ENCODE peak calls at places on chromosomes 5 and 9, in eight cellular contexts. S is upper lobe of right lung, I is Panc1, C is A549, E is fibroblast of mammary gland, Q is lower leg skin, D is prostate gland, Y is BJ. O is an unnamed sample.

GRCh38 chr5:75567710-75568109 is 43.5 kb upstream of the ANKDD1B start:
- DNase-seq in Q (no peak), D (no peak), S (no peak), Y (no peak), C (peak; percentile 54), I (no peak), E (peak; percentile 61), O (peak; percentile 22)

GRCh38 chr9:89808076-89808701 is 203.4 kb downstream of the GADD45G start:
- DNase-seq in C (no peak), I (no peak), Y (no peak), D (no peak), S (no peak), Q (peak; percentile 80), E (no peak), O (no peak)

GRCh38 chr9:13034696-13035006 is 244.8 kb downstream of the MPDZ start:
- DNase-seq in I (no peak), C (no peak), Y (no peak), Q (no peak), S (no peak), E (no peak), D (no peak), O (no peak)

GRCh38 chr5:2739360-2740050 is 12.0 kb downstream of the IRX2 start:
- DNase-seq in D (no peak), S (peak; percentile 75), Y (no peak), E (no peak), I (no peak), C (no peak), Q (peak; percentile 87), O (no peak)

GRCh38 chr5:68344447-68345111 is 129.0 kb downstream of the PIK3R1 start:
- DNase-seq in D (no peak), S (no peak), Y (no peak), Q (no peak), C (no peak), I (no peak), E (peak; percentile 83), O (peak; percentile 41)

GRCh38 chr9:116055536-116055935 is 98.1 kb upstream of the PAPPA start:
- DNase-seq in I (no peak), C (no peak), Y (no peak), E (no peak), D (no peak), Q (no peak), S (no peak), O (no peak)

GRCh38 chr9:133824802-133825186 is 86.6 kb upstream of the SARDH start:
- DNase-seq in D (no peak), Y (no peak), S (no peak), E (no peak), C (no peak), I (no peak), Q (no peak), O (no peak)

GRCh38 chr9:122302541-122302940 is 37.9 kb downstream of the MRRF start:
- DNase-seq in Y (no peak), E (no peak), S (no peak), Q (no peak), I (no peak), C (no peak), D (no peak), O (no peak)

GRCh38 chr5:123091258-123091987 is 2.4 kb downstream of the PRDM6 start:
- DNase-seq in E (no peak), C (no peak), S (no peak), I (no peak), Y (no peak), Q (no peak), D (no peak), O (no peak)

GRCh38 chr9:131475956-131476776 is 26.6 kb upstream of the POMT1 start:
- DNase-seq in Q (no peak), I (no peak), Y (no peak), C (no peak), E (no peak), D (no peak), S (peak; percentile 60), O (no peak)

GRCh38 chr9:74117731-74118130 is 379.4 kb upstream of the RORB start:
- DNase-seq in Q (no peak), E (no peak), Y (no peak), D (no peak), I (no peak), C (no peak), S (no peak), O (no peak)

GRCh38 chr5:145872914-145873313 is at the start of gene GRXCR2:
- DNase-seq in Y (no peak), S (no peak), Q (no peak), C (no peak), I (no peak), E (no peak), D (no peak), O (no peak)

GRCh38 chr5:78514427-78515345 is 133.9 kb downstream of the LHFPL2 start:
- DNase-seq in I (no peak), Y (no peak), Q (no peak), E (peak; percentile 53), C (no peak), D (no peak), S (no peak), O (no peak)

GRCh38 chr5:14122089-14122488 is 21.1 kb upstream of the TRIO start:
- DNase-seq in Y (no peak), D (no peak), C (no peak), S (no peak), E (no peak), Q (no peak), I (no peak), O (no peak)

GRCh38 chr9:77846957-77847574 is 184.5 kb downstream of the GNAQ start:
- DNase-seq in C (no peak), E (peak; percentile 26), Q (no peak), D (no peak), Y (no peak), I (no peak), S (no peak), O (no peak)

GRCh38 chr5:85182344-85182743 is 797.7 kb upstream of the EDIL3 start:
- DNase-seq in C (no peak), I (no peak), S (no peak), Q (peak; percentile 60), E (no peak), Y (no peak), D (no peak), O (no peak)

GRCh38 chr9:72996684-72997314 is 43.9 kb upstream of the ALDH1A1 start:
- DNase-seq in Q (no peak), I (no peak), Y (no peak), C (no peak), D (no peak), S (no peak), E (no peak), O (no peak)

GRCh38 chr9:102237520-102237919 is 499.1 kb upstream of the GRIN3A start:
- DNase-seq in I (no peak), Y (no peak), D (no peak), E (no peak), S (no peak), C (no peak), Q (no peak), O (no peak)

GRCh38 chr5:160118349-160119141 is 705 bp downstream of the PWWP2A start:
- DNase-seq in E (no peak), Q (peak; percentile 91), S (peak; percentile 85), I (no peak), D (peak; percentile 51), Y (no peak), C (peak; percentile 44), O (peak; percentile 67)

GRCh38 chr5:84885479-84886258 is 501.0 kb upstream of the EDIL3 start:
- DNase-seq in D (no peak), Q (no peak), I (no peak), C (no peak), S (no peak), Y (no peak), E (peak; percentile 51), O (no peak)

GRCh38 chr5:143205386-143205785 is 198.1 kb downstream of the NR3C1 start:
- DNase-seq in I (no peak), D (no peak), C (no peak), Y (peak; percentile 62), S (no peak), Q (no peak), E (peak; percentile 93), O (no peak)

GRCh38 chr5:11384441-11385250 is 519.6 kb downstream of the CTNND2 start:
- DNase-seq in C (no peak), S (peak; percentile 68), I (no peak), E (no peak), Q (no peak), Y (no peak), D (peak; percentile 60), O (peak; percentile 17)

GRCh38 chr9:95058795-95059386 is 258.6 kb downstream of the FANCC start:
- DNase-seq in E (no peak), C (no peak), D (no peak), I (no peak), S (no peak), Q (no peak), Y (no peak), O (no peak)

GRCh38 chr9:32384364-32385134 is at the start of gene ACO1:
- DNase-seq in S (peak; percentile 96), Y (no peak), D (peak; percentile 75), E (peak; percentile 77), C (peak; percentile 84), Q (peak; percentile 98), I (no peak), O (peak; percentile 97)
- TF ChIP-seq CTCF in S (no peak), Y (peak; percentile 14), D (peak; percentile 14), E (no peak), C (no peak), Q (no peak), I (peak; percentile 45), O (no peak)

GRCh38 chr5:114898602-114899001 is 271.1 kb downstream of the TRIM36 start:
- DNase-seq in E (no peak), Y (no peak), D (no peak), I (no peak), S (no peak), C (no peak), Q (no peak), O (no peak)
- TF ChIP-seq CTCF in E (no peak), Y (no peak), D (no peak), I (no peak), S (no peak), C (no peak), Q (no peak), O (peak; percentile 3)

GRCh38 chr5:172642046-172642409 is 965 bp downstream of the NEURL1B start:
- DNase-seq in Q (no peak), I (no peak), D (no peak), Y (no peak), E (peak; percentile 15), C (no peak), S (peak; percentile 9), O (no peak)
- TF ChIP-seq CTCF in Q (no peak), I (no peak), D (no peak), Y (no peak), E (no peak), C (no peak), S (no peak), O (no peak)

DNA sequence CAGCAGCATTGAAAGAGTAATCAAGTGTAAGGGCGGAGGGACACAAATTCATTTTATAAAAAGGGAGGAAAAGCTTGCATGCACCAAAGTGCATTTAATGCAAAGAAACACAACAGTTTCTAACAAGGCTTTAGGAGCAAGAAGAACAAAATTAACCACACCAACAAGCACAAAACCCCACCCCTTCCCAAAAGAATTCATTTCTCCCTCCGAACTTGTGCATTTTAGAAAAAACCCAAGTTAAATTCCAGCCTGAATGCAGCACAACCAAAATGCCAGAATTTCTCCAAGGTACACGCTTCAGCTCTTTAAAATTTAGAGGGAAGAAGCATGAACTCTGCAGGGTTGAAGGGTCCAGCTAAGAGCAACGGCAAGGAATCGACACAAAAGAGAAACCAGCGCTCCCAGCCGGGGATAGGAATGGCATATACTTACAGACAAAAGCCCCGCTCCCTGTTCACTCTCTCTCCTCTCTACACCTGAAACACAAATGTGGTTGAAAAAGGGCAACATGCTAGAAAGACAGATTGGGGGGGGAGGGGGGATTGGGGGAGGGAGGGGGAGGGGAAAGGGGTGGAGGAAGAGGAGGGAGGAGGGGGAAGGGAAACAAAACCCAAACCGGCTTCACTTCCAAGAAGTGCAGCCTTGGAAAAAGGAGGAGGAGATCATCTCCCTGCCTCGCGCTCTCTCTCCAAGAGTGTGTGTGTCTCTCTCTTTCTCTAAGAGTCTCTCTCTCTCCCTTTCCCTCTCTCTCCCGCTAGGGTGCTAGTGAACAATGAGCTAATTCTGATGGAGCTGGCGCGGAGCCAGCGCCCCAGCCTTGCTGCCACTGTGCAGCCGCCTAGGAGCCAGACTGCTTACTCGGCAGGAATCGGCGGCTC is at the start of gene NREP:
- DNase-seq in S (peak; percentile 94), C (peak; percentile 70), I (peak; percentile 60), D (peak; percentile 82), E (peak; percentile 97), Q (peak; percentile 97), Y (peak; percentile 75), O (no peak)
- TF ChIP-seq CTCF in S (peak; percentile 30), C (no peak), I (peak; percentile 15), D (peak; percentile 49), E (peak; percentile 55), Q (no peak), Y (peak; percentile 58), O (no peak)